ENCODE peak calls at places on chromosomes 1 and 21, in seven cellular contexts. One of them, this sample, is unnamed.

GRCh38 chr1:200628223-200628868 is 7.8 kb upstream of the KIF14 start:
- DNase-seq in GM19239: peak; percentile 24
- DNase-seq in effector memory CD8-positive, alpha-beta T cell: no peak
- DNase-seq in A549: no peak
- DNase-seq in astrocyte of the cerebellum: no peak
- DNase-seq in ACHN: no peak
- DNase-seq in tibial nerve: no peak
- DNase-seq in this sample: no peak

GRCh38 chr1:27648602-27649305 is 13.8 kb upstream of the FGR start:
- DNase-seq in GM19239: no peak
- DNase-seq in effector memory CD8-positive, alpha-beta T cell: no peak
- DNase-seq in A549: no peak
- DNase-seq in astrocyte of the cerebellum: no peak
- DNase-seq in ACHN: no peak
- DNase-seq in tibial nerve: no peak
- DNase-seq in this sample: no peak

GRCh38 chr1:11736746-11737639 is 1.1 kb downstream of the AGTRAP start:
- DNase-seq in GM19239: no peak
- DNase-seq in effector memory CD8-positive, alpha-beta T cell: no peak
- DNase-seq in A549: peak; percentile 16
- DNase-seq in astrocyte of the cerebellum: no peak
- DNase-seq in ACHN: peak; percentile 33
- DNase-seq in tibial nerve: peak; percentile 44
- DNase-seq in this sample: no peak

GRCh38 chr1:1068374-1069060 is 5.6 kb downstream of the RNF223 start:
- DNase-seq in GM19239: peak; percentile 84
- DNase-seq in effector memory CD8-positive, alpha-beta T cell: peak; percentile 28
- DNase-seq in A549: peak; percentile 35
- DNase-seq in astrocyte of the cerebellum: no peak
- DNase-seq in ACHN: peak; percentile 48
- DNase-seq in tibial nerve: no peak
- DNase-seq in this sample: no peak

GRCh38 chr1:45721207-45721606 is 29.2 kb downstream of the IPP start:
- DNase-seq in GM19239: no peak
- DNase-seq in effector memory CD8-positive, alpha-beta T cell: no peak
- DNase-seq in A549: no peak
- DNase-seq in astrocyte of the cerebellum: no peak
- DNase-seq in ACHN: no peak
- DNase-seq in tibial nerve: no peak
- DNase-seq in this sample: no peak

GRCh38 chr1:214014730-214015129 is 27.0 kb downstream of the PROX1 start:
- DNase-seq in GM19239: no peak
- DNase-seq in effector memory CD8-positive, alpha-beta T cell: no peak
- DNase-seq in A549: no peak
- DNase-seq in astrocyte of the cerebellum: no peak
- DNase-seq in ACHN: no peak
- DNase-seq in tibial nerve: no peak
- DNase-seq in this sample: no peak

GRCh38 chr1:79059361-79059760 is 52.8 kb upstream of the ADGRL4 start:
- DNase-seq in GM19239: no peak
- DNase-seq in effector memory CD8-positive, alpha-beta T cell: no peak
- DNase-seq in A549: no peak
- DNase-seq in astrocyte of the cerebellum: no peak
- DNase-seq in ACHN: no peak
- DNase-seq in tibial nerve: no peak
- DNase-seq in this sample: no peak

GRCh38 chr1:19325368-19325957 is 13.3 kb downstream of the SLC66A1 start:
- DNase-seq in GM19239: no peak
- DNase-seq in effector memory CD8-positive, alpha-beta T cell: no peak
- DNase-seq in A549: no peak
- DNase-seq in astrocyte of the cerebellum: no peak
- DNase-seq in ACHN: no peak
- DNase-seq in tibial nerve: no peak
- DNase-seq in this sample: no peak

GRCh38 chr1:28466226-28466778 is 39.5 kb upstream of the RCC1 start:
- DNase-seq in GM19239: no peak
- DNase-seq in effector memory CD8-positive, alpha-beta T cell: no peak
- DNase-seq in A549: no peak
- DNase-seq in astrocyte of the cerebellum: no peak
- DNase-seq in ACHN: no peak
- DNase-seq in tibial nerve: no peak
- DNase-seq in this sample: no peak

GRCh38 chr1:228315945-228316588 is 90.6 kb downstream of the TRIM11 start:
- DNase-seq in GM19239: no peak
- DNase-seq in effector memory CD8-positive, alpha-beta T cell: no peak
- DNase-seq in A549: no peak
- DNase-seq in astrocyte of the cerebellum: no peak
- DNase-seq in ACHN: no peak
- DNase-seq in tibial nerve: no peak
- DNase-seq in this sample: peak; percentile 37

GRCh38 chr1:91913018-91913417 is 27.1 kb upstream of the TGFBR3 start:
- DNase-seq in GM19239: no peak
- DNase-seq in effector memory CD8-positive, alpha-beta T cell: no peak
- DNase-seq in A549: no peak
- DNase-seq in astrocyte of the cerebellum: no peak
- DNase-seq in ACHN: no peak
- DNase-seq in tibial nerve: no peak
- DNase-seq in this sample: no peak

GRCh38 chr1:68321084-68321685 is 88.9 kb upstream of the WLS start:
- DNase-seq in GM19239: no peak
- DNase-seq in effector memory CD8-positive, alpha-beta T cell: no peak
- DNase-seq in A549: peak; percentile 55
- DNase-seq in astrocyte of the cerebellum: peak; percentile 33
- DNase-seq in ACHN: peak; percentile 77
- DNase-seq in tibial nerve: peak; percentile 36
- DNase-seq in this sample: peak; percentile 64

GRCh38 chr21:37045139-37045538 is 27.7 kb downstream of the PIGP start:
- DNase-seq in GM19239: peak; percentile 14
- DNase-seq in effector memory CD8-positive, alpha-beta T cell: peak; percentile 5
- DNase-seq in A549: no peak
- DNase-seq in astrocyte of the cerebellum: no peak
- DNase-seq in ACHN: no peak
- DNase-seq in tibial nerve: no peak
- DNase-seq in this sample: no peak

GRCh38 chr1:109904105-109904817 is 6.4 kb upstream of the CSF1 start:
- DNase-seq in GM19239: no peak
- DNase-seq in effector memory CD8-positive, alpha-beta T cell: no peak
- DNase-seq in A549: no peak
- DNase-seq in astrocyte of the cerebellum: peak; percentile 50
- DNase-seq in ACHN: no peak
- DNase-seq in tibial nerve: no peak
- DNase-seq in this sample: no peak

GRCh38 chr21:44263221-44263671 is 1.5 kb upstream of the DNMT3L start:
- DNase-seq in GM19239: no peak
- DNase-seq in effector memory CD8-positive, alpha-beta T cell: no peak
- DNase-seq in A549: no peak
- DNase-seq in astrocyte of the cerebellum: no peak
- DNase-seq in ACHN: no peak
- DNase-seq in tibial nerve: no peak
- DNase-seq in this sample: no peak

GRCh38 chr1:160428655-160429054 is 28.3 kb downstream of the VANGL2 start:
- DNase-seq in GM19239: peak; percentile 44
- DNase-seq in effector memory CD8-positive, alpha-beta T cell: peak; percentile 15
- DNase-seq in A549: peak; percentile 64
- DNase-seq in astrocyte of the cerebellum: no peak
- DNase-seq in ACHN: peak; percentile 58
- DNase-seq in tibial nerve: peak; percentile 52
- DNase-seq in this sample: no peak

GRCh38 chr1:9340864-9341263 is 48.2 kb downstream of the SPSB1 start:
- DNase-seq in GM19239: no peak
- DNase-seq in effector memory CD8-positive, alpha-beta T cell: no peak
- DNase-seq in A549: no peak
- DNase-seq in astrocyte of the cerebellum: no peak
- DNase-seq in ACHN: no peak
- DNase-seq in tibial nerve: no peak
- DNase-seq in this sample: no peak

GRCh38 chr1:157377216-157377821 is 175.0 kb downstream of the FCRL5 start:
- DNase-seq in GM19239: no peak
- DNase-seq in effector memory CD8-positive, alpha-beta T cell: no peak
- DNase-seq in A549: no peak
- DNase-seq in astrocyte of the cerebellum: no peak
- DNase-seq in ACHN: peak; percentile 63
- DNase-seq in tibial nerve: no peak
- DNase-seq in this sample: no peak

GRCh38 chr1:112247971-112248370 is 148.0 kb upstream of the CTTNBP2NL start:
- DNase-seq in GM19239: no peak
- DNase-seq in effector memory CD8-positive, alpha-beta T cell: no peak
- DNase-seq in A549: no peak
- DNase-seq in astrocyte of the cerebellum: no peak
- DNase-seq in ACHN: no peak
- DNase-seq in tibial nerve: no peak
- DNase-seq in this sample: no peak

GRCh38 chr1:117020526-117021156 is 19.1 kb downstream of the CD101 start:
- DNase-seq in GM19239: no peak
- DNase-seq in effector memory CD8-positive, alpha-beta T cell: no peak
- DNase-seq in A549: no peak
- DNase-seq in astrocyte of the cerebellum: no peak
- DNase-seq in ACHN: no peak
- DNase-seq in tibial nerve: no peak
- DNase-seq in this sample: no peak

GRCh38 chr1:41870076-41870562 is 48.6 kb downstream of the HIVEP3 start:
- DNase-seq in GM19239: no peak
- DNase-seq in effector memory CD8-positive, alpha-beta T cell: no peak
- DNase-seq in A549: no peak
- DNase-seq in astrocyte of the cerebellum: no peak
- DNase-seq in ACHN: no peak
- DNase-seq in tibial nerve: no peak
- DNase-seq in this sample: no peak

GRCh38 chr1:173508541-173508940 is 31.4 kb downstream of the PRDX6 start:
- DNase-seq in GM19239: no peak
- DNase-seq in effector memory CD8-positive, alpha-beta T cell: no peak
- DNase-seq in A549: no peak
- DNase-seq in astrocyte of the cerebellum: no peak
- DNase-seq in ACHN: no peak
- DNase-seq in tibial nerve: no peak
- DNase-seq in this sample: no peak

GRCh38 chr1:11482186-11482585 is 3.2 kb downstream of the DISP3 start:
- DNase-seq in GM19239: no peak
- DNase-seq in effector memory CD8-positive, alpha-beta T cell: no peak
- DNase-seq in A549: no peak
- DNase-seq in astrocyte of the cerebellum: no peak
- DNase-seq in ACHN: no peak
- DNase-seq in tibial nerve: no peak
- DNase-seq in this sample: no peak

GRCh38 chr1:189357317-189357716 is 1120.3 kb downstream of the BRINP3 start:
- DNase-seq in GM19239: no peak
- DNase-seq in effector memory CD8-positive, alpha-beta T cell: no peak
- DNase-seq in A549: no peak
- DNase-seq in astrocyte of the cerebellum: no peak
- DNase-seq in ACHN: no peak
- DNase-seq in tibial nerve: no peak
- DNase-seq in this sample: no peak

GRCh38 chr1:2108213-2108876 is 58.1 kb downstream of the PRKCZ start:
- DNase-seq in GM19239: no peak
- DNase-seq in effector memory CD8-positive, alpha-beta T cell: no peak
- DNase-seq in A549: peak; percentile 55
- DNase-seq in astrocyte of the cerebellum: no peak
- DNase-seq in ACHN: peak; percentile 33
- DNase-seq in tibial nerve: no peak
- DNase-seq in this sample: peak; percentile 61

GRCh38 chr21:41813226-41813625 is 46.4 kb upstream of the RIPK4 start:
- DNase-seq in GM19239: no peak
- DNase-seq in effector memory CD8-positive, alpha-beta T cell: no peak
- DNase-seq in A549: no peak
- DNase-seq in astrocyte of the cerebellum: no peak
- DNase-seq in ACHN: no peak
- DNase-seq in tibial nerve: no peak
- DNase-seq in this sample: no peak

GRCh38 chr1:235136111-235136510 is 7.5 kb upstream of the TOMM20 start:
- DNase-seq in GM19239: no peak
- DNase-seq in effector memory CD8-positive, alpha-beta T cell: no peak
- DNase-seq in A549: no peak
- DNase-seq in astrocyte of the cerebellum: no peak
- DNase-seq in ACHN: no peak
- DNase-seq in tibial nerve: no peak
- DNase-seq in this sample: no peak

GRCh38 chr1:32105338-32105737 is 2.5 kb upstream of the KPNA6 start:
- DNase-seq in GM19239: no peak
- DNase-seq in effector memory CD8-positive, alpha-beta T cell: no peak
- DNase-seq in A549: no peak
- DNase-seq in astrocyte of the cerebellum: no peak
- DNase-seq in ACHN: no peak
- DNase-seq in tibial nerve: no peak
- DNase-seq in this sample: no peak

GRCh38 chr1:60589916-60590315 is 492.4 kb upstream of the NFIA start:
- DNase-seq in GM19239: no peak
- DNase-seq in effector memory CD8-positive, alpha-beta T cell: no peak
- DNase-seq in A549: no peak
- DNase-seq in astrocyte of the cerebellum: no peak
- DNase-seq in ACHN: no peak
- DNase-seq in tibial nerve: no peak
- DNase-seq in this sample: no peak

GRCh38 chr1:236774926-236775325 is 20.2 kb upstream of the MTR start:
- DNase-seq in GM19239: no peak
- DNase-seq in effector memory CD8-positive, alpha-beta T cell: no peak
- DNase-seq in A549: no peak
- DNase-seq in astrocyte of the cerebellum: no peak
- DNase-seq in ACHN: peak; percentile 51
- DNase-seq in tibial nerve: no peak
- DNase-seq in this sample: no peak